ENCODE peak calls at places on chromosomes 7 and 10, in five cellular contexts. D is K562, V is HepG2, I is WTC11, H is GM12878. C is an unnamed sample.

GRCh38 chr7:32500922-32501341 is 5.6 kb downstream of the AVL9 start:
- DNase-seq in I (no peak), D (peak), V (no peak), H (no peak), C (no peak)

GRCh38 chr7:157140118-157140905 is 1.6 kb downstream of the UBE3C start:
- DNase-seq in V (no peak), I (no peak), D (no peak), H (no peak), C (no peak)

GRCh38 chr7:137026176-137026500 is 157.7 kb downstream of the CHRM2 start:
- DNase-seq in I (no peak), H (no peak), D (no peak), V (no peak), C (no peak)

GRCh38 chr10:12181065-12181775 is 14.5 kb downstream of the NUDT5 start:
- DNase-seq in H (peak), I (no peak), V (no peak), D (no peak), C (no peak)

GRCh38 chr7:120842131-120842621 is 15.8 kb downstream of the TSPAN12 start:
- DNase-seq in V (peak), D (no peak), H (no peak), I (no peak), C (peak)

GRCh38 chr7:94615641-94616040 is 40.3 kb downstream of the SGCE start:
- DNase-seq in I (no peak), D (no peak), V (no peak), H (no peak), C (no peak)

GRCh38 chr7:33725111-33725510 is 180.2 kb upstream of the BMPER start:
- DNase-seq in D (no peak), V (no peak), I (no peak), H (no peak), C (no peak)

GRCh38 chr7:108247646-108248045 is 117.5 kb upstream of the LAMB4 start:
- DNase-seq in V (no peak), I (no peak), H (no peak), D (no peak), C (no peak)

GRCh38 chr7:51297986-51298385 is 18.6 kb downstream of the COBL start:
- DNase-seq in H (no peak), D (no peak), V (no peak), I (no peak), C (no peak)

GRCh38 chr7:151017953-151018420 is 6.3 kb downstream of the ATG9B start:
- DNase-seq in V (no peak), D (peak), H (no peak), I (peak), C (peak)

GRCh38 chr10:49569031-49569765 is 30.3 kb upstream of the ERCC6 start:
- DNase-seq in V (no peak), H (no peak), I (no peak), D (no peak), C (no peak)
- TF ChIP-seq CREB1 in V (peak), H (no peak), I (no peak), D (no peak), C (no peak)

GRCh38 chr10:117610321-117610720 is 67.8 kb downstream of the EMX2 start:
- DNase-seq in D (no peak), H (no peak), I (no peak), V (no peak), C (peak)
- TF ChIP-seq CREB1 in D (no peak), H (no peak), I (no peak), V (no peak), C (no peak)

DNA sequence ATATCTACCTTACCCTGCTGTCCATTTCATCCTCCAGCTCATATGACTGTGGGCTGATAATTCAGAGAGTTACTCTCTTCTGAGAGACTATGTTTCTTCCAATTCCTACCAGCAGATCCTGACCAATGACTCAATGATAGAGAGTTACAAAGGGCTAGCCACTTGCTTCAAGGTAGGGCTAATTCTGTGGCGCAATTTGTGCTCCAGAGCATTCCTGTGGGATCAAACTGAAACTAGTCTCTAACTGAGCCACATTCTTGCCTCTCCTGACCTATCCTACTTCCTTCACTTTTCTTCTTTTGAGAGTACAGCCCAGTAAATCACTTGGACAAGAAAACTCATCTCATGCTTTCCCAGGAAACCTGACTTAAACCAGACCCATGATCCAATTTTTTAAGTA is 17.9 kb upstream of the ASZ1 start:
- DNase-seq in H (no peak), D (no peak), V (no peak), I (no peak), C (no peak)
- TF ChIP-seq CREB1 in H (no peak), D (no peak), V (no peak), I (no peak), C (no peak)

GRCh38 chr10:7763929-7764328 is 23.9 kb downstream of the KIN start:
- DNase-seq in V (no peak), I (no peak), D (peak), H (no peak), C (no peak)

GRCh38 chr10:7768417-7768816 is 19.4 kb downstream of the KIN start:
- DNase-seq in D (no peak), V (no peak), I (no peak), H (no peak), C (no peak)

GRCh38 chr10:7766241-7766640 is 21.6 kb downstream of the KIN start:
- DNase-seq in V (no peak), D (no peak), I (no peak), H (no peak), C (no peak)

DNA sequence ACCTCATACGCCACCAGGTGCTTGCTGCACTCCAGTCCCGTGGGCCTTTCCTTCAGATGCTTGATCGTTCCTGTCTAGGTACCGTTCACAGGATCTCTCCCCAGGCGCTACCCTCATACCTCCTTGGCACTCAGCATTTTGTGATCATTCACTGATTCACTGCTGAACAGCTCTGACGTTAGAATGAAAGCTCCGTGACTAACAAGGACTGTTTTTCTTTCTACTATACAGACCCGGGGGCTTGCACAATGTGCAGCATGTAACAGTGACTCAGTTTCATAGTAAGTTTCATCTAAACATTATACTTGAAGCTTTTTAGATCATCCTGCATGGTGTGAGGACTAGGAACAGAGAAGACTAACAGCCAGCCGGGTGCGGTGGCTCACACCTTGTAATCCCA is 20.6 kb downstream of the KIN start:
- DNase-seq in V (no peak), D (no peak), I (no peak), H (no peak), C (no peak)
- TF ChIP-seq CREB1 in V (no peak), D (no peak), I (no peak), H (no peak), C (no peak)

GRCh38 chr10:22379059-22379458 is 33.8 kb downstream of the SPAG6 start:
- DNase-seq in V (no peak), I (no peak), H (peak), D (no peak), C (peak)

GRCh38 chr10:22386396-22386928 is 41.2 kb downstream of the SPAG6 start:
- DNase-seq in I (no peak), V (no peak), H (no peak), D (peak), C (no peak)

DNA sequence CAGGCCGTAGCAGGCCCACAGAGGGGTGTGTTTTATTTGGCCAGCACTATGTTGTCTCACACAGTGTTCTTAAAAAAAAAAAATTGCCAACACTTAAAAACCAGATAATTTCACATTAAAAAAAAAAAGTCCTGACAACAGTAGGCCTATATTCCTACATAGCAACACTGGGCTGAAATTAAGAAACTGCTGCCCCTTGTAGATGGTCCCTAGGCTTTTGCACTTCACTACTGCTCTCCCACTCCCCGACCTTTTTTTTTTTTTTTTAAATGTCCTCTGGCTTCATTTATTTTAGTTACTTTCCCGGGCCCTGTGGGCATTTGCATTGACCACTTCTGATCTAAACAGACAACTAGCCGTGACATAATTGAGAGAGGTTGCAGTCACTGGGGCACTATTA is 36.0 kb downstream of the SPAG6 start:
- DNase-seq in D (no peak), H (no peak), V (no peak), I (no peak), C (no peak)
- TF ChIP-seq CREB1 in D (no peak), H (no peak), V (no peak), I (no peak), C (no peak)

GRCh38 chr7:45026984-45027773 is 27.2 kb downstream of the CCM2 start:
- DNase-seq in D (no peak), V (peak), H (peak), I (no peak), C (no peak)
- TF ChIP-seq CREB1 in D (no peak), V (no peak), H (peak), I (no peak), C (no peak)

GRCh38 chr10:14391342-14391741 is 60.6 kb upstream of the FRMD4A start:
- DNase-seq in I (no peak), H (no peak), D (no peak), V (no peak), C (no peak)

GRCh38 chr10:14396441-14397048 is 65.8 kb upstream of the FRMD4A start:
- DNase-seq in H (no peak), V (no peak), I (no peak), D (peak), C (peak)

GRCh38 chr10:14399641-14400040 is 68.9 kb upstream of the FRMD4A start:
- DNase-seq in V (no peak), H (no peak), D (no peak), I (no peak), C (no peak)

GRCh38 chr10:14394179-14394578 is 63.5 kb upstream of the FRMD4A start:
- DNase-seq in I (no peak), V (no peak), D (no peak), H (no peak), C (no peak)

DNA sequence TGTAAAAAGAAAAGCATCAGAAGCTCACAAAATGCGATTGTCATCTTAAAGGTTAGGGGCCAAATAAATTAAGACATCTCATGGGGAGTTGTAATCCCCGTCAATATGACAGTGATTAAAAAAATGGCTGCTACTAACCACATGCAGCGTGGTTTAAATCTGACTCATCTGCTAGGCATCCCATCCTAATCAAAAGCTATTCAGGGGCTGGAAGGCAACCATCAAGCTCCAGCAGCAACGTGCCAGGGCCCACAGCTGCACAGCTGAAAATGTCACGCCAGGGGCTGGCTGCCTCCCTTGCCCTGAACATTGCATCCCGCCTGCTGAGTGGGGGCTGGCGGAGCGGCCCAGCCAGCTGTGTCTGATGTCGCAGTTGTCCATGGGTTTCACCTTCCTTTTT is 66.3 kb upstream of the FRMD4A start:
- DNase-seq in V (no peak), I (no peak), H (no peak), D (no peak), C (peak)
- TF ChIP-seq CREB1 in V (no peak), I (no peak), H (no peak), D (no peak), C (no peak)